ENCODE peak calls at places on chromosomes 6 and 20, in five cellular contexts. C, A, O, W and U are unnamed samples.

GRCh38 chr6:124877468-124877867 is 84.8 kb upstream of the RNF217 start:
- DNase-seq in C (no peak), A (no peak), O (no peak), W (no peak), U (no peak)

GRCh38 chr20:23435675-23436539 is 3.6 kb upstream of the CSTL1 start:
- DNase-seq in C (no peak), A (peak; percentile 89), O (no peak), W (peak; percentile 58), U (no peak)

GRCh38 chr6:157020398-157021266 is 243.5 kb downstream of the ARID1B start:
- DNase-seq in C (no peak), A (no peak), O (peak; percentile 22), W (no peak), U (no peak)

GRCh38 chr20:39112196-39112743 is 150.1 kb downstream of the DHX35 start:
- DNase-seq in C (no peak), A (peak; percentile 71), O (peak; percentile 50), W (no peak), U (peak; percentile 54)

GRCh38 chr6:121274896-121275295 is 59.4 kb downstream of the TBC1D32 start:
- DNase-seq in C (no peak), A (no peak), O (no peak), W (no peak), U (no peak)

GRCh38 chr6:164505425-164505824 is 804.0 kb downstream of the C6orf118 start:
- DNase-seq in C (no peak), A (no peak), O (no peak), W (no peak), U (no peak)

GRCh38 chr6:149271348-149272340 is 45.9 kb upstream of the TAB2 start:
- DNase-seq in C (no peak), A (no peak), O (no peak), W (no peak), U (no peak)

GRCh38 chr6:136149311-136149710 is 100.8 kb downstream of the MTFR2 start:
- DNase-seq in C (no peak), A (no peak), O (no peak), W (no peak), U (no peak)

GRCh38 chr20:52592567-52592966 is 379.6 kb upstream of the TSHZ2 start:
- DNase-seq in C (no peak), A (no peak), O (no peak), W (no peak), U (no peak)

GRCh38 chr20:2845607-2846006 is 5.1 kb downstream of the VPS16 start:
- DNase-seq in C (no peak), A (no peak), O (no peak), W (no peak), U (no peak)

GRCh38 chr6:13146429-13146828 is 181.9 kb downstream of the TBC1D7 start:
- DNase-seq in C (no peak), A (no peak), O (no peak), W (no peak), U (no peak)

GRCh38 chr6:158131926-158132325 is 36.1 kb downstream of the SERAC1 start:
- DNase-seq in C (no peak), A (no peak), O (no peak), W (no peak), U (no peak)

GRCh38 chr6:20575125-20575524 is 40.9 kb downstream of the CDKAL1 start:
- DNase-seq in C (no peak), A (no peak), O (no peak), W (no peak), U (no peak)

GRCh38 chr6:120671519-120671918 is 662.8 kb downstream of the TBC1D32 start:
- DNase-seq in C (no peak), A (no peak), O (peak; percentile 2), W (no peak), U (peak; percentile 45)

GRCh38 chr6:19865178-19865577 is 28.0 kb downstream of the ID4 start:
- DNase-seq in C (no peak), A (no peak), O (no peak), W (no peak), U (no peak)

GRCh38 chr20:17896247-17896723 is 72.3 kb downstream of the SNX5 start:
- DNase-seq in C (peak; percentile 47), A (no peak), O (no peak), W (no peak), U (no peak)

GRCh38 chr6:168319279-168320051 is at the start of gene DACT2:
- DNase-seq in C (no peak), A (no peak), O (no peak), W (no peak), U (no peak)

GRCh38 chr6:27505209-27506027 is 32.5 kb upstream of the ZNF184 start:
- DNase-seq in C (peak; percentile 77), A (no peak), O (peak; percentile 87), W (no peak), U (peak; percentile 78)

GRCh38 chr20:1661542-1662299 is 4.1 kb upstream of the SIRPG start:
- DNase-seq in C (no peak), A (no peak), O (no peak), W (no peak), U (no peak)

GRCh38 chr20:38894091-38894847 is 31.9 kb upstream of the FAM83D start:
- DNase-seq in C (no peak), A (no peak), O (no peak), W (no peak), U (no peak)

GRCh38 chr6:149111556-149112115 is 205.9 kb upstream of the TAB2 start:
- DNase-seq in C (no peak), A (no peak), O (no peak), W (no peak), U (no peak)

GRCh38 chr6:42745083-42745637 is 743 bp downstream of the TBCC start:
- DNase-seq in C (peak; percentile 69), A (peak; percentile 34), O (no peak), W (no peak), U (peak; percentile 56)

GRCh38 chr6:79079425-79080130 is 1.5 kb upstream of the PHIP start:
- DNase-seq in C (no peak), A (no peak), O (no peak), W (no peak), U (no peak)

GRCh38 chr20:49614338-49615050 is 46.6 kb upstream of the PTGIS start:
- DNase-seq in C (no peak), A (no peak), O (no peak), W (no peak), U (no peak)

GRCh38 chr20:14775778-14776177 is 438.4 kb upstream of the FLRT3 start:
- DNase-seq in C (no peak), A (peak; percentile 58), O (peak; percentile 8), W (no peak), U (no peak)

GRCh38 chr20:18496042-18496441 is 983 bp downstream of the RBBP9 start:
- DNase-seq in C (no peak), A (no peak), O (no peak), W (no peak), U (no peak)

GRCh38 chr6:2773450-2773849 is 8.3 kb downstream of the WRNIP1 start:
- DNase-seq in C (no peak), A (no peak), O (no peak), W (no peak), U (no peak)

GRCh38 chr6:126848119-126848518 is 270.4 kb upstream of the RSPO3 start:
- DNase-seq in C (no peak), A (no peak), O (no peak), W (no peak), U (no peak)

GRCh38 chr20:61830241-61830930 is 235.3 kb downstream of the TAF4 start:
- DNase-seq in C (no peak), A (no peak), O (no peak), W (no peak), U (no peak)
- TF ChIP-seq POLR2AphosphoS5 in C (no peak), A (no peak), O (no peak), W (no peak), U (no peak)

GRCh38 chr6:15512126-15512525 is 150.7 kb downstream of the DTNBP1 start:
- DNase-seq in C (no peak), A (no peak), O (no peak), W (no peak), U (no peak)
- TF ChIP-seq POLR2AphosphoS5 in C (no peak), A (no peak), O (no peak), W (no peak), U (peak; percentile 60)

GRCh38 chr6:24270011-24270410 is 87.8 kb downstream of the DCDC2 start:
- DNase-seq in C (no peak), A (no peak), O (no peak), W (no peak), U (no peak)
- TF ChIP-seq POLR2AphosphoS5 in C (no peak), A (no peak), O (no peak), W (no peak), U (no peak)

GRCh38 chr20:31707994-31708744 is 14.5 kb downstream of the BCL2L1 start:
- DNase-seq in C (peak; percentile 81), A (peak; percentile 80), O (no peak), W (no peak), U (peak; percentile 62)
- TF ChIP-seq POLR2AphosphoS5 in C (no peak), A (peak; percentile 36), O (peak; percentile 33), W (no peak), U (peak; percentile 15)

GRCh38 chr6:41545703-41546474 is at the start of gene FOXP4:
- DNase-seq in C (peak; percentile 96), A (peak; percentile 91), O (peak; percentile 85), W (no peak), U (peak; percentile 90)

GRCh38 chr6:41543087-41543486 is 3.1 kb upstream of the FOXP4 start:
- DNase-seq in C (no peak), A (no peak), O (no peak), W (no peak), U (no peak)

GRCh38 chr6:41546475-41546865 is 289 bp downstream of the FOXP4 start:
- DNase-seq in C (no peak), A (no peak), O (no peak), W (no peak), U (no peak)

GRCh38 chr6:41546866-41547798 is 951 bp downstream of the FOXP4 start:
- DNase-seq in C (no peak), A (peak; percentile 48), O (no peak), W (no peak), U (peak; percentile 70)

DNA sequence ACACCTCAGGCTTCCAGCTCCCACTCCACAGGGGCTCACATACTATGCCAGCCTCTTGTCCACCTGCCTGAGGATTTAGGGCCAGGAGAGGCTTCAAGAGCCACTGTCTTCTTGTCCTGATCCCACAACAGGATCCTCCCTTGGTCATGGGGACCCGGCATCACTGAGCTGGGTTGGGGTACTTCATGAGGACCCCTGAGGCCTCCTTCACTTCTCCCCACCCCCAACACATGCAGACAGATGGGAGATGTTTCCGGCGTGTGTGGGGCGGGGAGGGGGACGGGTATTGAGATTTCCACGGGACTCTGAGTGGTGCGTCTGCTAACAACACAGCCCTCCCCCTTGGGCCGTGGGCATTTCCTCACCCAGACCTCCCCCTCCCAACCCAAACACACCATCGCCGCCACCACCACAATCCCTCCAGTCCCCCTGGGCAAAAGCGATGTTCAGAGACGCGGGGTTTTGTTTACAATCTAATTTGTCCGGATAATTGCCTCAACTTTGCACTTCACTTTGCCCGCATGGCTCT is 943 bp upstream of the FOXP4 start:
- DNase-seq in C (no peak), A (no peak), O (no peak), W (no peak), U (no peak)
- TF ChIP-seq POLR2AphosphoS5 in C (no peak), A (no peak), O (no peak), W (no peak), U (no peak)